ENCODE peak calls at places on chromosomes 5 and 9, in five cellular contexts. V, Z, S, N and E are unnamed samples.
A peak's percentile ranks its signal among the peaks of the same experiment; 100 is the strongest.

GRCh38 chr9:29866556-29866955 is 2293.3 kb upstream of the C9orf72 start:
- DNase-seq in V (no peak), Z (no peak), S (no peak), N (no peak), E (no peak)

GRCh38 chr5:16574789-16575785 is 41.7 kb downstream of the RETREG1 start:
- DNase-seq in V (no peak), Z (no peak), S (peak; percentile 88), N (peak; percentile 56), E (no peak)

GRCh38 chr5:124683917-124684555 is 62.4 kb downstream of the ZNF608 start:
- DNase-seq in V (no peak), Z (no peak), S (no peak), N (no peak), E (no peak)

GRCh38 chr9:98960409-98960808 is 16.7 kb downstream of the COL15A1 start:
- DNase-seq in V (no peak), Z (no peak), S (no peak), N (no peak), E (no peak)

GRCh38 chr5:108115673-108116072 is 266.2 kb downstream of the FBXL17 start:
- DNase-seq in V (no peak), Z (no peak), S (no peak), N (no peak), E (no peak)

GRCh38 chr5:126868961-126869451 is 92.1 kb downstream of the LMNB1 start:
- DNase-seq in V (no peak), Z (no peak), S (peak; percentile 80), N (no peak), E (no peak)

GRCh38 chr9:131500377-131500776 is 2.3 kb upstream of the POMT1 start:
- DNase-seq in V (no peak), Z (no peak), S (no peak), N (no peak), E (no peak)

GRCh38 chr5:90902681-90903386 is 344.2 kb downstream of the ADGRV1 start:
- DNase-seq in V (no peak), Z (no peak), S (no peak), N (no peak), E (no peak)

GRCh38 chr5:157309796-157310195 is 43.9 kb downstream of the CYFIP2 start:
- DNase-seq in V (no peak), Z (no peak), S (no peak), N (no peak), E (no peak)

GRCh38 chr9:126723807-126724172 is 81.0 kb upstream of the ZBTB43 start:
- DNase-seq in V (no peak), Z (no peak), S (peak; percentile 17), N (no peak), E (peak; percentile 48)

GRCh38 chr5:126414874-126415502 is 8.2 kb upstream of the GRAMD2B start:
- DNase-seq in V (no peak), Z (no peak), S (peak; percentile 83), N (peak; percentile 51), E (no peak)

GRCh38 chr5:36073595-36074216 is 7.0 kb upstream of the UGT3A2 start:
- DNase-seq in V (peak; percentile 23), Z (peak; percentile 15), S (no peak), N (no peak), E (peak; percentile 61)

GRCh38 chr5:91049800-91050199 is 333.3 kb downstream of the ARRDC3 start:
- DNase-seq in V (no peak), Z (no peak), S (peak; percentile 75), N (no peak), E (no peak)

GRCh38 chr9:105883847-105884246 is 189.5 kb downstream of the TMEM38B start:
- DNase-seq in V (no peak), Z (no peak), S (no peak), N (no peak), E (no peak)

GRCh38 chr5:43648499-43649124 is 45.6 kb downstream of the NNT start:
- DNase-seq in V (no peak), Z (no peak), S (peak; percentile 77), N (peak; percentile 24), E (no peak)

GRCh38 chr5:147796556-147797308 is 14.2 kb upstream of the JAKMIP2 start:
- DNase-seq in V (no peak), Z (no peak), S (no peak), N (no peak), E (no peak)

GRCh38 chr5:81995407-81995806 is 23.6 kb downstream of the ATG10 start:
- DNase-seq in V (no peak), Z (no peak), S (no peak), N (no peak), E (no peak)

GRCh38 chr5:116479776-116480675 is 94.6 kb downstream of the SEMA6A start:
- DNase-seq in V (no peak), Z (no peak), S (peak; percentile 42), N (no peak), E (no peak)

GRCh38 chr9:37243588-37244345 is 123.4 kb downstream of the ZCCHC7 start:
- DNase-seq in V (no peak), Z (no peak), S (no peak), N (no peak), E (no peak)

GRCh38 chr5:151663617-151664322 is 22.9 kb downstream of the SPARC start:
- DNase-seq in V (no peak), Z (no peak), S (peak; percentile 59), N (no peak), E (no peak)

GRCh38 chr9:13810510-13810909 is 503.4 kb downstream of the NFIB start:
- DNase-seq in V (no peak), Z (no peak), S (peak; percentile 6), N (no peak), E (no peak)

GRCh38 chr5:173089581-173089980 is 33.4 kb downstream of the CREBRF start:
- DNase-seq in V (no peak), Z (no peak), S (no peak), N (no peak), E (no peak)

GRCh38 chr5:176810084-176810597 is at the start of gene UNC5A:
- DNase-seq in V (peak; percentile 36), Z (peak; percentile 65), S (peak; percentile 39), N (no peak), E (no peak)

GRCh38 chr5:180643191-180643851 is 6.1 kb downstream of the FLT4 start:
- DNase-seq in V (no peak), Z (no peak), S (no peak), N (no peak), E (no peak)

GRCh38 chr5:306011-306805 is 15.3 kb upstream of the AHRR start:
- DNase-seq in V (no peak), Z (no peak), S (no peak), N (no peak), E (no peak)

GRCh38 chr5:123673107-123673506 is 161.1 kb downstream of the CSNK1G3 start:
- DNase-seq in V (no peak), Z (no peak), S (peak; percentile 10), N (no peak), E (no peak)

GRCh38 chr9:15824310-15824709 is 271.5 kb downstream of the CCDC171 start:
- DNase-seq in V (no peak), Z (no peak), S (peak; percentile 56), N (peak; percentile 48), E (peak; percentile 37)

GRCh38 chr5:108433600-108433999 is 51.7 kb upstream of the FBXL17 start:
- DNase-seq in V (no peak), Z (no peak), S (no peak), N (no peak), E (no peak)

GRCh38 chr5:139391570-139392323 is 2.0 kb upstream of the MZB1 start:
- DNase-seq in V (no peak), Z (no peak), S (peak; percentile 50), N (no peak), E (no peak)

GRCh38 chr5:132082329-132083023 is 8.9 kb downstream of the CSF2 start:
- DNase-seq in V (no peak), Z (no peak), S (no peak), N (no peak), E (no peak)

GRCh38 chr9:133280387-133280786 is 5.4 kb upstream of the ABO start:
- DNase-seq in V (no peak), Z (no peak), S (no peak), N (no peak), E (no peak)

GRCh38 chr5:65961644-65962043 is 35.3 kb downstream of the ERBIN start:
- DNase-seq in V (no peak), Z (no peak), S (peak; percentile 69), N (peak; percentile 12), E (no peak)

GRCh38 chr9:37407468-37407867 is 15.0 kb upstream of the GRHPR start:
- DNase-seq in V (no peak), Z (no peak), S (no peak), N (no peak), E (no peak)

GRCh38 chr9:30673132-30673531 is 1711.3 kb upstream of the ACO1 start:
- DNase-seq in V (no peak), Z (no peak), S (no peak), N (no peak), E (no peak)

GRCh38 chr5:72363146-72363802 is 43.1 kb downstream of the PTCD2 start:
- DNase-seq in V (no peak), Z (no peak), S (peak; percentile 89), N (peak; percentile 60), E (no peak)

GRCh38 chr9:81599837-81600236 is 89.5 kb downstream of the TLE1 start:
- DNase-seq in V (no peak), Z (no peak), S (peak; percentile 70), N (no peak), E (no peak)